ENCODE peak calls at places on chromosomes 3 and 15, in five cellular contexts. R is HCT116, S is IMR-90, C is lower leg skin, F is esophagus squamous epithelium. K is an unnamed sample.

GRCh38 chr3:38129058-38129457 is 7.9 kb downstream of the ACAA1 start:
- DNase-seq in S (no peak), R (no peak), F (no peak), C (no peak), K (no peak)

GRCh38 chr3:61853912-61854311 is 292.5 kb downstream of the PTPRG start:
- DNase-seq in S (no peak), C (no peak), R (no peak), F (no peak), K (no peak)

GRCh38 chr15:42447599-42447998 is 43.3 kb downstream of the ZNF106 start:
- DNase-seq in F (no peak), S (no peak), C (no peak), R (no peak), K (no peak)

GRCh38 chr3:28315711-28316110 is 32.8 kb upstream of the ZCWPW2 start:
- DNase-seq in S (no peak), F (no peak), R (no peak), C (no peak), K (no peak)

GRCh38 chr15:85649372-85649771 is 145.4 kb downstream of the KLHL25 start:
- DNase-seq in F (no peak), R (no peak), C (no peak), S (peak; percentile 90), K (peak; percentile 2)

GRCh38 chr3:153209596-153209995 is 47.6 kb downstream of the RAP2B start:
- DNase-seq in R (peak; percentile 23), C (no peak), S (peak; percentile 78), F (no peak), K (peak; percentile 56)

GRCh38 chr15:78734441-78735064 is 76.7 kb downstream of the ADAMTS7 start:
- DNase-seq in F (no peak), R (no peak), S (no peak), C (no peak), K (no peak)

GRCh38 chr15:73922186-73923151 is 3.8 kb upstream of the LOXL1 start:
- DNase-seq in R (no peak), F (no peak), S (peak; percentile 70), C (no peak), K (no peak)

GRCh38 chr3:179735321-179735720 is 82.5 kb downstream of the USP13 start:
- DNase-seq in F (no peak), C (no peak), S (no peak), R (no peak), K (no peak)

GRCh38 chr15:59020321-59020720 is 32.9 kb downstream of the RNF111 start:
- DNase-seq in S (no peak), C (no peak), R (no peak), F (no peak), K (no peak)

GRCh38 chr3:79326642-79327041 is 441.2 kb downstream of the ROBO1 start:
- DNase-seq in R (no peak), C (no peak), F (no peak), S (peak; percentile 46), K (no peak)

GRCh38 chr3:126216416-126216815 is 36.0 kb upstream of the ALDH1L1 start:
- DNase-seq in R (no peak), S (peak; percentile 51), F (no peak), C (no peak), K (no peak)

GRCh38 chr3:143700431-143700975 is 147.8 kb downstream of the SLC9A9 start:
- DNase-seq in R (no peak), F (no peak), C (no peak), S (no peak), K (no peak)

GRCh38 chr3:194212021-194212868 is 76.3 kb downstream of the HES1 start:
- DNase-seq in S (no peak), R (no peak), F (no peak), C (no peak), K (no peak)

GRCh38 chr3:112056451-112056929 is 22.0 kb downstream of the TMPRSS7 start:
- DNase-seq in S (peak; percentile 92), F (no peak), R (no peak), C (no peak), K (no peak)

GRCh38 chr15:74235962-74236361 is at the start of gene CCDC33:
- DNase-seq in R (no peak), C (no peak), S (no peak), F (no peak), K (no peak)

GRCh38 chr3:179194931-179195330 is 46.8 kb downstream of the PIK3CA start:
- DNase-seq in S (peak; percentile 10), C (no peak), R (no peak), F (no peak), K (no peak)

DNA sequence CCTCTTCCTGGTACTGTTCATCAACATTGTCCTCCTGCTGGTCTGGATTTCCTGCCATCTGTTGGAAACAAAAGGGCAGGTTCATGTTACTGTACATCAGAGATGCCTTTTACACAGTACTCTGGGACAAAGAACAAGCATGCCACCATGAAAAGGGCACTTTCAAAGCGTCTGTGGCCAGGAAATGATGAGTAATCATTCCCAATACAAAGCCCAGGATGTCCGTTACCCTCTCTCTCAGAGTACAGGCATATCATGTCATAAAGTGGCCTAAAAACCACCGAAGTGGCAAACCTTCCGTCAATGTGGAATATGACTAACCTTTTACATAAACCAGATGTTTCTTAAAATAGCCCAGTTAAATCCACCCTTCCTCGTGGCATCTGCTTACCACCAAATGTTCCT is 71.2 kb downstream of the GOLIM4 start:
- DNase-seq in S (peak; percentile 96), F (no peak), C (no peak), R (peak; percentile 82), K (no peak)
- TF ChIP-seq POLR2A in S (no peak), F (no peak), C (no peak), R (no peak), K (no peak)

GRCh38 chr15:62163847-62164499 is 1.1 kb downstream of the C2CD4B start:
- DNase-seq in C (no peak), R (no peak), F (no peak), S (no peak), K (no peak)
- TF ChIP-seq POLR2A in C (no peak), R (no peak), F (no peak), S (no peak), K (no peak)

DNA sequence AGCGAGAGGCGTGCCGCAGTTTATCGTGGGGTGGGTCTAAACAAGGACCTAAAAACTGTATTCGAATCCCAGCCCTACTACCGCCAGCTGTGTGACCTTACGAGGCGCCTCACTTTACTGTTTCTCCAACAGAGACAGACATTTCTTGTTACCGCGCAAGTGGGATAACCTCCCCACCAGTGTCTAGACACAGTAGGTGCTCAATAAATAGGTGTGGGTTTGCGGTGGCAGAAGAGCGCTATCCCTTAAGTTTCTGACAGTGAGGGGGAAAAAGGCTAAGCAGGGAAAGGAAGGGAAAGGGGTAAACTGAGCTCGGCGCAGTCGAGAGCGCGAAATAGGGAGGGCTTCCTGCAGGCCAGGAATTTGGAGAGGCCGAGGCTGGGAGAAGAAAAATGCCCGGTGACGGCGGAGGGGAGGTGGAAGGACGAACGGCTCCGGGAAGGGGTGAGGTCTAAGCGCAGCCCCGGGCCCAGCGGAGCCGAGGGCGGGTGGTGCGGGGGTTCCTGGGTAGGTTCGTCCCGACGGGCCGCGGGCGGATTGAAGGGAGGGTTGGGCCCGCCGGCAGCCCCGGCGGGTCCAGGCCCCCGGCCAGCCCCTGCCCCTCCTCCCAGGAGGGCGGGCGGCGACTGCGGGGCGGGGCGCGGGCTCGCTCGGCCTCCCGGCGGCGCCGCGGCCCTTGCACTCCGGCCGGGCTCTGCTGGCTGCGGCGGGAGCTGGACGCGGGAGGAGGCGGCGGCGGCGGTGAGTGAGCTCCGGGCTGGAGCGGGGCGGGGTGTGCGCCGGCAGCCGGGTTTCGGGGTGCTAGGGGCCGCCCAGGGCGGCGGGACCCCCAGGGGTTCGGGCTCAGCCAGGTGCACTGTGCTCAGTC is at the start of gene CGNL1:
- DNase-seq in C (no peak), S (no peak), R (no peak), F (no peak), K (no peak)
- TF ChIP-seq POLR2A in C (no peak), S (no peak), R (no peak), F (no peak), K (no peak)

DNA sequence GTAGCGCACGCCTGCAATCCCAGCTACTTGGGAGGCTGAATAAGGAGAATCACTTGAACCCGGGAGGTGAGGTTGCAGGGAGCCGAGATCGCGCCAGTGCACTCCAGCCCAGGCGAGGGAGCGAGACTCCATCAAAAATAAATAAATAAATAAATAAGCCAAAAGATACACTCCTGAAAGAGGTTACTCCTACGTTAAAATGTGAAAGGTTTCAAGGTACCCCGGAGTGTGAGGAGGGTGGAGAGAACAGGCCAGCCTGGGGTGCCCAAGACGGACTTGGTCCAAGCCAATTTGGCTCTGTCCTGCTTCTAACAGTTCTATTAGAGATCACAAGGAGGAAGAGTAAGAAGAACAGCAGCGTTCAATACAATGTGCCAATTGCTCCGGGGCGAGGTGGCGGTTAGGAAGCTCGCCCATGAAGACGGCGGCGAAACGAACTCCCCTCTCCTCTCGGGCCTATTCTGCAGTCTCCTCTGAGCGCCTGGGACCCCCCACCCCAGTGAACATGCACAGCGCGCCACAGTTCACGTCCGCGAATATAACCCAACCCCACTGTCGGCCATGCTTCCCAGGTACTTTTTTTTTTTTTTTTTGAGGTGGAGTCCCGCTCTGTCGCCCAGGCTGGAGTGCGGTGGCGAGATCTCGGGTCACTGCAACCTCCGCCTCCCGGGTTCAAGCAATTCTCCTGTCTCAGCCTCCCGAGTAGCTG is 942 bp downstream of the ELP6 start:
- DNase-seq in S (no peak), F (no peak), R (no peak), C (peak; percentile 27), K (peak; percentile 54)
- TF ChIP-seq POLR2A in S (no peak), F (no peak), R (no peak), C (no peak), K (no peak)

K was measured in K562.